ENCODE peak calls at places on chromosomes 1 and 21, in four cellular contexts. One of them, this sample, is unnamed.

GRCh38 chr1:38083541-38083940 is 36.9 kb upstream of the POU3F1 start:
- DNase-seq in HepG2: no peak
- DNase-seq in SK-N-SH: no peak
- DNase-seq in GM12878: no peak
- DNase-seq in this sample: no peak

GRCh38 chr1:25644962-25645361 is 28.4 kb downstream of the MAN1C1 start:
- DNase-seq in GM12878: no peak
- DNase-seq in SK-N-SH: no peak
- DNase-seq in HepG2: no peak
- DNase-seq in this sample: no peak

GRCh38 chr1:15251807-15252546 is 5.0 kb downstream of the FHAD1 start:
- DNase-seq in HepG2: no peak
- DNase-seq in SK-N-SH: no peak
- DNase-seq in GM12878: no peak
- DNase-seq in this sample: no peak

GRCh38 chr1:26787706-26788514 is at the start of gene PIGV:
- DNase-seq in GM12878: no peak
- DNase-seq in SK-N-SH: peak; percentile 97
- DNase-seq in HepG2: peak; percentile 64
- DNase-seq in this sample: peak; percentile 76

GRCh38 chr21:29256125-29256895 is 42.4 kb upstream of the BACH1 start:
- DNase-seq in SK-N-SH: no peak
- DNase-seq in GM12878: no peak
- DNase-seq in HepG2: no peak
- DNase-seq in this sample: no peak

GRCh38 chr1:71081697-71082080 is 854 bp upstream of the ZRANB2 start:
- DNase-seq in GM12878: no peak
- DNase-seq in SK-N-SH: peak; percentile 3
- DNase-seq in HepG2: no peak
- DNase-seq in this sample: no peak

GRCh38 chr1:47996406-47997226 is 569 bp downstream of the TRABD2B start:
- DNase-seq in HepG2: no peak
- DNase-seq in SK-N-SH: peak; percentile 77
- DNase-seq in GM12878: no peak
- DNase-seq in this sample: no peak

GRCh38 chr1:212667223-212668139 is 32.2 kb downstream of the BATF3 start:
- DNase-seq in HepG2: peak; percentile 42
- DNase-seq in SK-N-SH: peak; percentile 92
- DNase-seq in GM12878: no peak
- DNase-seq in this sample: peak; percentile 78

GRCh38 chr1:80251591-80251990 is 1245.1 kb upstream of the ADGRL4 start:
- DNase-seq in GM12878: no peak
- DNase-seq in SK-N-SH: no peak
- DNase-seq in HepG2: no peak
- DNase-seq in this sample: no peak

GRCh38 chr21:33940164-33940563 is 24.6 kb upstream of the ATP5PO start:
- DNase-seq in GM12878: no peak
- DNase-seq in SK-N-SH: no peak
- DNase-seq in HepG2: no peak
- DNase-seq in this sample: no peak

GRCh38 chr21:33938381-33938780 is 22.8 kb upstream of the ATP5PO start:
- DNase-seq in HepG2: no peak
- DNase-seq in SK-N-SH: no peak
- DNase-seq in GM12878: no peak
- DNase-seq in this sample: no peak

GRCh38 chr21:33943293-33943692 is 27.7 kb upstream of the ATP5PO start:
- DNase-seq in SK-N-SH: no peak
- DNase-seq in GM12878: no peak
- DNase-seq in HepG2: no peak
- DNase-seq in this sample: no peak

GRCh38 chr21:33939224-33939623 is 23.6 kb upstream of the ATP5PO start:
- DNase-seq in GM12878: no peak
- DNase-seq in SK-N-SH: no peak
- DNase-seq in HepG2: no peak
- DNase-seq in this sample: no peak

GRCh38 chr21:33940846-33941245 is 25.2 kb upstream of the ATP5PO start:
- DNase-seq in SK-N-SH: no peak
- DNase-seq in HepG2: no peak
- DNase-seq in GM12878: no peak
- DNase-seq in this sample: no peak
- TF ChIP-seq USF2 in SK-N-SH: no peak
- TF ChIP-seq USF2 in HepG2: no peak
- TF ChIP-seq USF2 in GM12878: no peak
- TF ChIP-seq USF2 in this sample: no peak

GRCh38 chr1:184820956-184821355 is 66.3 kb upstream of the EDEM3 start:
- DNase-seq in HepG2: no peak
- DNase-seq in GM12878: no peak
- DNase-seq in SK-N-SH: no peak
- DNase-seq in this sample: no peak

GRCh38 chr1:184824716-184825323 is 70.2 kb upstream of the EDEM3 start:
- DNase-seq in GM12878: no peak
- DNase-seq in SK-N-SH: no peak
- DNase-seq in HepG2: no peak
- DNase-seq in this sample: no peak

GRCh38 chr1:184821658-184822057 is 67.0 kb upstream of the EDEM3 start:
- DNase-seq in SK-N-SH: no peak
- DNase-seq in GM12878: no peak
- DNase-seq in HepG2: no peak
- DNase-seq in this sample: no peak

GRCh38 chr1:184822267-184822666 is 67.6 kb upstream of the EDEM3 start:
- DNase-seq in HepG2: no peak
- DNase-seq in SK-N-SH: no peak
- DNase-seq in GM12878: no peak
- DNase-seq in this sample: no peak

DNA sequence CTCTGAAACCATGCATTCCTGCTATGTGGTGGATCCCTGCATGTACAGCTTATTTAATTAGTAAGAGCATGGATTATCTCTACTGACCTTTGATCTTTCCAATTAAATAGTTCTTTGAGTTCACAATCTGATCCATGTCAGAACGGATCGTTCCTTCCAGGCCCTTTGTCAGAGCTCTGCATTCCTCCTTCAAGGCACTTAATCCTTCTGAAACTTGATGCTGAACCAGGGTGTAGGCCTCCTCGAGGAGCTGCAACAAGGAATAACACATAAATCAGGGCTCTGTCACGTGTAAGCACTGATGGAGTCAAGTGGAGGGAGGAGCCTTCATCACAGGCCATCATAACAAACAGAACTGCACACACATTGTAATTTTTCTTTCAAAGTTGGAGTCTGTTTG is 68.4 kb upstream of the EDEM3 start:
- DNase-seq in GM12878: no peak
- DNase-seq in HepG2: no peak
- DNase-seq in SK-N-SH: no peak
- DNase-seq in this sample: no peak
- TF ChIP-seq PBX3 in GM12878: no peak
- TF ChIP-seq PBX3 in HepG2: no peak
- TF ChIP-seq PBX3 in SK-N-SH: no peak
- TF ChIP-seq PBX3 in this sample: no peak

DNA sequence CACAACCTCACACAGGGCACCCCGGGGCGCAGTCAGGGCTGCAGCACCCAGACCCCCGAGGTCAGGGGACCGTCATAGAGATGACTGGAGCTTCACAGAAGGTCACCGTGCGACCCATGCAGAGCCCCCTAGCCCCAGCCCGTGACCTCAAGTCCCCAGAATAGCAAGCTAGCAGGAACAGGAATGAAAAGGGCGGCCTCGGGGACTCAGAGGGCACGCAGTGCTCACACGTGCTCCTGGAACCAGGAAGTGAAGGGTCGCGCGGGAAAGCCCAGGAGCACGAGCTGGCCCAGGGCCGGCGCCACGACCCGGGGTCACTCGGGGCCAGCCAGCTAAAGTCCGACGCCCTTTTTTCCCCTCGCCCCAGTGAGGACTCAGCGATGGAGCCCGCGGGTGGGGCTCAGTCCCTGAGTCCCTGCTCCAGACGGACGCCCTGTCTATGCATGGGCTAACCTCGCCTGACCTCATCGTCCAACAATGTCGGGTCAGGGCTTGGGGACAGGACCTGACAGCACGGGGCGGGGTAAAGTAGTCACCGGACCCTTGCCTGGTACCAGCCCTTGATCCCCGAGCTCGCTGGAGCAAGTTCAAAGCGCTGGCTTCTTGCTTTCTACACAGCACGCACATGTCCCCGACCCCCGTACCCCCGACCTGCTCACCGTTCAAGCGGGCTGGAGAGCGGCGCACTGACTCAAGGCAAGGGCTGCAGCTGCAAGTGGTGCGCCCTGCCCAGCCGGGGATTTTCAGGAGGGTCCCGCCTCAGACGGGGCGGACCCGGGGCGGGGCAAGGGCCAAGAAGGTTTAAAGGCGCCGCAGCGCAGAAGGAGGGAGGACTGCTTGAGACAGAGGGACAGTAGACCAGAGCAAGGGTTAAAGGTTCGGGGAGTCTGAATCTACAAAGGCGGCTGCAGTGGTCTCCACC is at the start of gene TAGLN2:
- DNase-seq in SK-N-SH: peak; percentile 93
- DNase-seq in HepG2: peak; percentile 65
- DNase-seq in GM12878: peak; percentile 60
- DNase-seq in this sample: peak; percentile 96
- TF ChIP-seq USF2 in SK-N-SH: no peak
- TF ChIP-seq USF2 in HepG2: no peak
- TF ChIP-seq USF2 in GM12878: no peak
- TF ChIP-seq USF2 in this sample: no peak

GRCh38 chr1:60821156-60821555 is 261.2 kb upstream of the NFIA start:
- DNase-seq in SK-N-SH: no peak
- DNase-seq in GM12878: no peak
- DNase-seq in HepG2: no peak
- DNase-seq in this sample: no peak

GRCh38 chr1:60826320-60827094 is 255.9 kb upstream of the NFIA start:
- DNase-seq in SK-N-SH: no peak
- DNase-seq in GM12878: no peak
- DNase-seq in HepG2: no peak
- DNase-seq in this sample: no peak

GRCh38 chr1:60825593-60825992 is 256.8 kb upstream of the NFIA start:
- DNase-seq in GM12878: no peak
- DNase-seq in SK-N-SH: no peak
- DNase-seq in HepG2: no peak
- DNase-seq in this sample: no peak

GRCh38 chr1:60822252-60822651 is 260.1 kb upstream of the NFIA start:
- DNase-seq in GM12878: no peak
- DNase-seq in HepG2: no peak
- DNase-seq in SK-N-SH: no peak
- DNase-seq in this sample: no peak

GRCh38 chr1:60823151-60823550 is 259.2 kb upstream of the NFIA start:
- DNase-seq in SK-N-SH: no peak
- DNase-seq in HepG2: no peak
- DNase-seq in GM12878: no peak
- DNase-seq in this sample: no peak
- TF ChIP-seq PBX3 in SK-N-SH: no peak
- TF ChIP-seq PBX3 in HepG2: no peak
- TF ChIP-seq PBX3 in GM12878: no peak
- TF ChIP-seq PBX3 in this sample: no peak

DNA sequence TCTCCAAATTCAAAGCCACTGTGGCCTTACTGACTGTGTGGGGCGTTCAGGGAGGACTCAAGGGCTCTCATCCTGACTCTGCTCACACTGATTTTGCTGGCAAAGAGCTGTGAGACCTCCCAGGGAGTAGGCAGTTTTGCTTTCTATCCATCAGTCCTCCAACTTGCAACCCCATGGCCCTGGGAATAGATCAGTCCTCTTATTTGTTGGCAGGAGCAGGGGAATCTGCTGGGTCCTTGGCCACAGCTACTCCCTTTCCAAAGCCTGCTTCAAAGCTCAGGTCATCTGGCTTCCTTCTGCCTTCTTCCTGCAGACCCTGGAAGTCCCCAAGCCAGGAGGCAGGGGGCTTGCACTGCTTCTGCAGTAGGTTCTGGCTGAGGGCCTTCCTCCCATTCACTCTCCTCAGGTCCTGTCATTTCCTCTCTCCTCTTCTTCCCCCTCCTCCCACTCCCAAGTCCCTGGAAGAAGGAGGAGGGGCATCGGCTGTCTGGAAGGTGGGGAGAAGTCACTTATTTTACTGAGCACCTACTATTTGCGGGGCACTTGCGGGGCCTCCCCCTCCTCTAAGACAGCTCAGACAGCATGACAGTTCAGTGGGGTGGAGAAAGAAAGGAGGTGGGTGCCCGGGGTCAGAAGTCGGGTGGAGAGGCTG is 835 bp upstream of the NAV1 start:
- DNase-seq in HepG2: no peak
- DNase-seq in GM12878: no peak
- DNase-seq in SK-N-SH: no peak
- DNase-seq in this sample: no peak
- TF ChIP-seq USF2 in HepG2: no peak
- TF ChIP-seq USF2 in GM12878: no peak
- TF ChIP-seq USF2 in SK-N-SH: no peak
- TF ChIP-seq USF2 in this sample: no peak

GRCh38 chr1:245059806-245060424 is 94.9 kb upstream of the KIF26B start:
- DNase-seq in SK-N-SH: no peak
- DNase-seq in HepG2: no peak
- DNase-seq in GM12878: no peak
- DNase-seq in this sample: no peak
- TF ChIP-seq PBX3 in SK-N-SH: no peak
- TF ChIP-seq PBX3 in HepG2: no peak
- TF ChIP-seq PBX3 in GM12878: no peak
- TF ChIP-seq PBX3 in this sample: no peak

This sample was measured in A549.